ENCODE peak calls at places on chromosomes 7 and 10, in seven cellular contexts. J, D, L, W, Y, K and M are unnamed samples.

GRCh38 chr10:84177541-84178386 is 4.2 kb downstream of the GPR15LG start:
- DNase-seq in W (peak), Y (no peak), L (no peak), J (no peak), K (no peak), D (no peak), M (peak)

GRCh38 chr10:114631678-114632417 is 26.2 kb downstream of the ABLIM1 start:
- DNase-seq in W (peak), L (peak), J (no peak), Y (no peak), D (no peak), K (no peak), M (no peak)

GRCh38 chr7:94241402-94241925 is 153.2 kb upstream of the COL1A2 start:
- DNase-seq in L (no peak), J (no peak), Y (no peak), K (no peak), W (no peak), D (no peak), M (no peak)

GRCh38 chr7:116711790-116712189 is 39.8 kb downstream of the MET start:
- DNase-seq in L (no peak), Y (no peak), J (no peak), K (no peak), W (no peak), D (no peak), M (no peak)

GRCh38 chr7:36777062-36777461 is 52.8 kb upstream of the AOAH start:
- DNase-seq in J (no peak), W (peak), K (no peak), Y (no peak), L (no peak), D (no peak), M (peak)

GRCh38 chr10:109961181-109962001 is 38.1 kb upstream of the XPNPEP1 start:
- DNase-seq in L (no peak), W (no peak), K (peak), J (no peak), Y (no peak), D (no peak), M (no peak)

GRCh38 chr7:80977751-80978150 is 58.9 kb upstream of the SEMA3C start:
- DNase-seq in K (no peak), D (no peak), W (no peak), Y (no peak), J (no peak), L (no peak), M (no peak)

GRCh38 chr10:101749511-101750016 is 26.4 kb downstream of the FGF8 start:
- DNase-seq in Y (no peak), W (no peak), D (no peak), K (no peak), J (no peak), L (no peak), M (no peak)

GRCh38 chr10:78059916-78060315 is 26.3 kb downstream of the RPS24 start:
- DNase-seq in L (no peak), Y (no peak), J (no peak), D (no peak), W (no peak), K (no peak), M (no peak)